ENCODE peak calls at places on chromosomes 5 and 9, in five cellular contexts. A, R, Q, G and M are unnamed samples. For H3K4me1, the result is how much of the 10 kb centered on the place peaks cover.

GRCh38 chr9:2355594-2355993 is 266.0 kb upstream of the VLDLR start:
- DNase-seq in A (no peak), R (no peak), Q (no peak), G (no peak), M (no peak)

GRCh38 chr5:14669975-14670374 is 5.5 kb downstream of the OTULIN start:
- DNase-seq in A (peak), R (no peak), Q (no peak), G (no peak), M (no peak)

GRCh38 chr5:95712347-95712958 is 18.7 kb upstream of the RHOBTB3 start:
- DNase-seq in A (peak), R (no peak), Q (no peak), G (peak), M (no peak)

GRCh38 chr5:197892-198489 is 6.7 kb downstream of the LRRC14B start:
- DNase-seq in A (no peak), R (no peak), Q (no peak), G (no peak), M (no peak)

GRCh38 chr9:83969602-83970001 is 10.4 kb downstream of the HNRNPK start:
- DNase-seq in A (no peak), R (no peak), Q (no peak), G (no peak), M (no peak)

GRCh38 chr9:32456564-32456963 is 69.4 kb downstream of the RIGI start:
- DNase-seq in A (no peak), R (no peak), Q (no peak), G (no peak), M (no peak)

GRCh38 chr5:36948041-36948440 is 71.5 kb downstream of the NIPBL start:
- DNase-seq in A (peak), R (no peak), Q (no peak), G (no peak), M (no peak)

GRCh38 chr9:124284940-124285441 is 27.2 kb downstream of the NEK6 start:
- DNase-seq in A (no peak), R (peak), Q (peak), G (no peak), M (no peak)

GRCh38 chr5:173315495-173316352 is 12.5 kb downstream of the STC2 start:
- DNase-seq in A (peak), R (peak), Q (peak), G (peak), M (peak)

GRCh38 chr9:15178621-15179020 is 128.4 kb downstream of the TTC39B start:
- DNase-seq in A (no peak), R (no peak), Q (no peak), G (no peak), M (no peak)

GRCh38 chr5:72709341-72709740 is 107.1 kb upstream of the TNPO1 start:
- DNase-seq in A (no peak), R (no peak), Q (no peak), G (no peak), M (no peak)

GRCh38 chr5:57839447-57839846 is 356.8 kb upstream of the ACTBL2 start:
- DNase-seq in A (no peak), R (no peak), Q (no peak), G (no peak), M (no peak)

GRCh38 chr5:102866315-102866693 is 111.2 kb downstream of the PAM start:
- DNase-seq in A (peak), R (no peak), Q (no peak), G (no peak), M (no peak)

GRCh38 chr9:93577045-93577939 is 908 bp downstream of the PHF2 start:
- DNase-seq in A (peak), R (no peak), Q (no peak), G (no peak), M (no peak)

GRCh38 chr9:108478431-108478837 is 377.4 kb downstream of the ACTL7B start:
- DNase-seq in A (peak), R (peak), Q (peak), G (no peak), M (peak)

GRCh38 chr9:35829084-35829763 is at the start of gene TMEM8B:
- DNase-seq in A (peak), R (peak), Q (peak), G (peak), M (peak)

DNA sequence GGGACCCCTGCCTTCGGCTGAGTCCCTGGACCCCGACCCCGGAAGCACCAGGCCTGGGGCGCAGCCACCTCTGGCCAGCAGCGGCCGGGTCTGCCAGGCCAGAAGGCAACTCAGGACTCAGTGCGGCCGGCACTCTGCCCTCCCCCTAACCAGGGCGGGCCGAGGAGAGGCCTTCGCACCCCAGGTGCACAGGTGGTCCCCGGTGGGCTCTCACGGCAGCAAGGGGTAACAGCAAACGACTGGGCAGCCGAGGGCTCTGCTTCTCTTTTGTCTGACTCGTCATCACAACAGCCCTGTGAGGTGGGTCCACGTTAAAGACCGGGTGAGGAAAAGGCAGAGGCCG is 20.7 kb upstream of the NOTCH1 start:
- DNase-seq in A (no peak), R (no peak), Q (no peak), G (no peak), M (no peak)
- H3K4me1 ChIP-seq in A (under half), R (under half), Q (half or more), G (under half), M (under half)

GRCh38 chr9:89351584-89351983 is 33.3 kb downstream of the SECISBP2 start:
- DNase-seq in A (no peak), R (no peak), Q (no peak), G (no peak), M (no peak)
- H3K4me1 ChIP-seq in A (under half), R (under half), Q (under half), G (under half), M (under half)

DNA sequence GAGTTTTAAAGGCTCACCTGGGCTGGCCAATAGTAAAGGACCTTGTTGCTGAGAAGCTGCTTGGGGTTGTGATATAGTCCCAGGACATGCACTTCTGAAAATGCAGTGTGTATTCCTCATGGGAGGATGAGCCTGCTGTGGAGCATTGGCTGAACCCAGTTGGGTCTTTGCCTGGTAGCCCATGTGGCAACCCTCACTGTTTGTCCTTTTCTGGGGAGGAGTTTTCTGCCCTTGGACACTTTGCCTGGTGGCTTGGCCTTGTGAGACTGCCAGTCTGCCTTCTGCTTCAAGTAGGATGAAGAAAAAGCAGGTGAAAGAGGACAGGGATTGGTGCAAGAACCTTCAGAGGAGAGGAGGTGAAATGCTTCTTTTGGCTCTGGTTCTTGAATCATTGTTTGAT is 4.0 kb downstream of the TENT4A start:
- DNase-seq in A (no peak), R (no peak), Q (no peak), G (no peak), M (no peak)
- H3K4me1 ChIP-seq in A (under half), R (under half), Q (half or more), G (under half), M (under half)

DNA sequence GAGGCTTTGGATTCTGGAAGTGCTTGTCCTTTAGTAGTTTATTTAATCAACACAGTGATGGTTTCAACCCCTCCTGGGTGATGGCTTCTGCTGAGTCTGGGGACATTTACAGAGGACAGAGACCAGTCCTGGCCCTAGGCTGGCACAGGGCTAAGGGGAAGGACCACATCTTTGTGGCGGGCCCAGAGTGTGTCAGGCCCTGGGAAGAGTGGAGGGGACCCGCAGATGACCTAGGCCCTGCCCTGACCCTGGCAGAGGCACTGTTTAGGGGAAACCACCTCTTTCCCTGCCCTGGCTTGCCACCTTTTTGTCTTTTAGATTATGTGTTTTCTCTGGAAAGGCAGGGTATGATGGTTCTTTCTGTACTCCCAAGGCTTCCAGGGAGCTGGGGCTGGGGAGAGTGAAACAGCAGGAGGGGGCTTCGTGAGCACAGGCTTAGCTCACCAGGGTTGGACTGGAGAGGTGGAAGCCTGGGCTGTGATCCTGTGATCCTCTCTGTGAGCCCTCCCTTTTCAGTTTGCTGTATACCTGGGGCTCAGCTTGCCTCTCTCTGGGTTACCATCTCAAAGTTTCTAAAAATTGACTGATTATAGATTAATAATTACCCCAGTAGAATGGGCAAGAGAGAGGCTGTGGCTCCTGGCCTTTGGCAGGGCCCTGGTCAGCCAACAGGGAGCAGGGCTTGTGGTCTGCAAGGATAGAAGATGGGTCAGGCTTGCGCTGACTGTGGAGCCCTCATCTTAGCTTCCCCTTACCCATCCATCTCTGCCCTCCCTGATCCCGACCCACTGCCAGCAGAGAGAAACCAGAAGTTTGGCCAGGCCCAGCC is 1.8 kb upstream of the SYNPO start:
- DNase-seq in A (no peak), R (no peak), Q (no peak), G (no peak), M (peak)
- H3K4me1 ChIP-seq in A (under half), R (under half), Q (half or more), G (half or more), M (half or more)

GRCh38 chr5:56587381-56588124 is 227.8 kb upstream of the MAP3K1 start:
- DNase-seq in A (no peak), R (no peak), Q (no peak), G (no peak), M (no peak)

GRCh38 chr5:56588636-56589485 is 226.5 kb upstream of the MAP3K1 start:
- DNase-seq in A (no peak), R (peak), Q (peak), G (no peak), M (no peak)

GRCh38 chr5:56588125-56588516 is 227.2 kb upstream of the MAP3K1 start:
- DNase-seq in A (no peak), R (no peak), Q (no peak), G (no peak), M (no peak)

GRCh38 chr5:56585973-56586740 is 229.2 kb upstream of the MAP3K1 start:
- DNase-seq in A (no peak), R (peak), Q (peak), G (no peak), M (peak)

DNA sequence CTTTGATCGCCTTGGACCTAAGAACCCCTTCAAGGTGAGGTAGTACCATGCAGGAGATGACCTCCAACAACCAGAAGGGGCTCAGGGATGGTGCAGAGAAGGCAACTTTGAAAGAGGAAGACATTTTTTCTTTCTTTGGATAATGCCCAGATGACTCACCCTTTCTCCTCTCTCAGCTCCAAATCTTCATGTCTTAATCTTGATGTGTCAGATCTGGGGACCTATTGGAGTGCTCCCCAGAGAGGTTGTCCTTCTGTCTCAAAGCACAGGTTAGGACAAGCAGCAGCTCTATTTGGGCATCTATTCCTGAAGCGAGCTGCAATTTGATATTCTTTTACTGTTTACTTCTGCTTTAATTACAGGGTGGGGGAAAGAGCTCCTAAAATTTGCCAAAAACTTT is 229.9 kb upstream of the MAP3K1 start:
- DNase-seq in A (peak), R (no peak), Q (no peak), G (no peak), M (no peak)
- H3K4me1 ChIP-seq in A (under half), R (under half), Q (under half), G (under half), M (under half)

DNA sequence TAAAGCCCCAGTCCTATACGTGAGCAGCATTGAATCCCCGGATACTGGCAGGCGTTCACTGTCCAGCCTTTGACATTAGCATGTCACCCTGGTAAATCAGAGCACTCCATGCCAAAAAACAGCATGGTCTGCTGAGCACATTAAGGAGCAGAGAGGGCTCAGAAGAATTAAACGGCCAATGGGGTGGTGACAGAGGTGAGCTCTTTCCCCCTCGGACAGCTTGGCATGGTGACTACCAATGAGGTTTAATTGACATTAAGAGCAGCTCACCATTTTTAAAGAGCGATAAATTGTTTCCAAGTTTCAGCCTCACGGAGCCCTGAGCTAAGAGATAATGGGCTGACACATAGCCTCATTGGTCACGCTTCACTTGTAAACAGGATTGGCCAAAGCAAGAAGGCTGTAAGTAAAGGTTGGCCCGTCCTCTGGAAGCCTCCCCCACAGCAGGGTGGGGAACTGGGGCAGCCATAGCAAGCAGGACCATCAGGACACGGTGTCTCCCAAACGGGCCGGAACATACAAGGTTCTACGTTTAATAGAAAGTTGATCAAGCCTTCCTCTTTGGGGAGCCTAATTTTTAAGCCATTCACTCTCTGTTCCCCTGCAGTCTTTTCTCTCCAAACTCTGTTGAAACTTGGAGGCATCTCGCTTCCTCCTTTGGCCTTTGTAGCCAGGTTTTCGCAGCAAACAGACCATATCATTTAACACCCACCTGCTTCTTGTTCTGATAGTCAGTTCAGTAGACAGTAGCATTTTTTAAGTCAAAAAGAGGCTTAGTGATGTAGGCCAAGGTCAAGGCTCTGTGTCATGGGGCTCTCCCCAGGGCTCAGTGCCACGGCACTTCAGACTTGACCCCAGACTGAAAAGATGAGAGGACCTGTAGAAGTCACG is 25.9 kb downstream of the QRFP start:
- DNase-seq in A (no peak), R (no peak), Q (no peak), G (no peak), M (no peak)
- H3K4me1 ChIP-seq in A (under half), R (under half), Q (under half), G (under half), M (under half)

GRCh38 chr5:178214160-178214803 is 9.9 kb downstream of the HNRNPAB start:
- DNase-seq in A (no peak), R (no peak), Q (no peak), G (no peak), M (no peak)

GRCh38 chr5:178211095-178212048 is 7.0 kb downstream of the HNRNPAB start:
- DNase-seq in A (no peak), R (peak), Q (no peak), G (no peak), M (no peak)

GRCh38 chr5:178213748-178214151 is 9.4 kb downstream of the HNRNPAB start:
- DNase-seq in A (no peak), R (no peak), Q (no peak), G (no peak), M (no peak)

GRCh38 chr5:178212241-178213002 is 8.1 kb downstream of the HNRNPAB start:
- DNase-seq in A (no peak), R (no peak), Q (no peak), G (no peak), M (no peak)

DNA sequence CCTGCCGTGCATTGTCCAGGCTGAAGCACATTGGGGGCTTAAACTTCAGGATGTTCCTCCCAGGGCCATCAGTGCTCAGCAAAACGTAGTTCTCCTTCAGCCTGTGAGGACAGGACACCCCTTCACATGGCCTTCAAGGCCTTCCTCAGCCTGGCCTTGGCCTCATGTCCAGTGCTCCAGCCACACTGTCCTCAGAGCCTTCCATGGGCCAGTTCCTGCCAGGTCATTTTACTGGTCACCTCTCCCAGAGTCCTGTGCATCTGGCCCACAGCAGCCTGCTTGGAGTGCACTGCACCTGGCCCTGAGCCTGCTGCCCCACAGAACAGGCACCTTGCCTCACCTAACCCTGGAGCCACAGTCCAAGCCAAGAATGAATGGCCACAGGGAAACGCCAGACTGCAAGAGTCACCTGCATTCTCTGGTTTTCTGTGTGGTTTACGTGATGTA is 8.7 kb downstream of the HNRNPAB start:
- DNase-seq in A (no peak), R (no peak), Q (no peak), G (no peak), M (no peak)
- H3K4me1 ChIP-seq in A (under half), R (under half), Q (under half), G (under half), M (under half)